ENCODE peak calls at places on chromosomes 3 and 15, in seven cellular contexts. G is stomach; S is activated CD8-positive, alpha-beta memory T cell treated with anti-CD3 and anti-CD28 coated beads, Interleukin-2, amount 50 U/mL, for 48 hours; P is OCI-LY7; E is activated CD4-positive, alpha-beta memory T cell treated with anti-CD3 and anti-CD28 coated beads for 36 hours; R is germinal center; U is aorta. I is an unnamed sample.

GRCh38 chr15:76201536-76202255 is 109.6 kb downstream of the ETFA start:
- DNase-seq in E (no peak), S (no peak), P (no peak), G (no peak), R (no peak), U (no peak), I (peak; percentile 72)

GRCh38 chr15:68213991-68214837 is 9.1 kb upstream of the CALML4 start:
- DNase-seq in U (peak; percentile 25), R (no peak), G (no peak), S (peak; percentile 42), E (no peak), P (no peak), I (peak; percentile 62)

GRCh38 chr3:148062590-148062989 is 635.1 kb upstream of the AGTR1 start:
- DNase-seq in E (no peak), P (no peak), U (no peak), R (no peak), G (no peak), S (no peak), I (no peak)

GRCh38 chr15:41530363-41530956 is 13.6 kb downstream of the RPAP1 start:
- DNase-seq in P (peak; percentile 32), G (no peak), U (no peak), E (no peak), S (no peak), R (no peak), I (no peak)

GRCh38 chr3:123648696-123649405 is 64.0 kb upstream of the HACD2 start:
- DNase-seq in S (no peak), E (no peak), U (no peak), R (no peak), G (no peak), P (no peak), I (no peak)

GRCh38 chr3:24725514-24726255 is 231.0 kb upstream of the THRB start:
- DNase-seq in U (no peak), S (no peak), G (no peak), R (no peak), E (no peak), P (no peak), I (no peak)

GRCh38 chr3:49607105-49607591 is 52.9 kb downstream of the BSN start:
- DNase-seq in S (no peak), R (no peak), P (no peak), E (no peak), G (peak; percentile 34), U (no peak), I (no peak)

GRCh38 chr15:96285715-96286367 is 44.7 kb upstream of the NR2F2 start:
- DNase-seq in E (no peak), P (no peak), G (no peak), U (no peak), S (no peak), R (no peak), I (no peak)

GRCh38 chr3:110344897-110345767 is 726.5 kb upstream of the NECTIN3 start:
- DNase-seq in U (no peak), E (no peak), S (no peak), R (no peak), P (no peak), G (no peak), I (no peak)

GRCh38 chr3:127790580-127791183 is 31.6 kb downstream of the MGLL start:
- DNase-seq in E (no peak), R (no peak), S (no peak), P (no peak), U (peak; percentile 23), G (no peak), I (peak; percentile 30)

GRCh38 chr15:35909414-35909813 is 363.4 kb upstream of the DPH6 start:
- DNase-seq in U (no peak), S (no peak), P (no peak), R (no peak), E (no peak), G (no peak), I (no peak)

GRCh38 chr15:47027322-47027946 is 689.9 kb upstream of the SEMA6D start:
- DNase-seq in P (no peak), R (no peak), S (no peak), E (no peak), G (no peak), U (no peak), I (no peak)

GRCh38 chr15:74184582-74185091 is 11.1 kb downstream of the ISLR start:
- DNase-seq in U (peak; percentile 47), R (no peak), S (peak; percentile 61), G (no peak), E (peak; percentile 36), P (no peak), I (peak; percentile 71)

GRCh38 chr3:124714218-124714853 is 15.9 kb upstream of the UMPS start:
- DNase-seq in E (no peak), P (no peak), U (no peak), S (no peak), R (no peak), G (no peak), I (no peak)

GRCh38 chr3:64417816-64418215 is 192.6 kb upstream of the PRICKLE2 start:
- DNase-seq in R (no peak), E (no peak), P (no peak), S (no peak), G (no peak), U (no peak), I (no peak)

GRCh38 chr15:96851613-96852012 is 521.1 kb downstream of the NR2F2 start:
- DNase-seq in G (no peak), U (peak; percentile 52), R (no peak), S (no peak), P (no peak), E (no peak), I (no peak)

GRCh38 chr3:137121704-137122314 is 164.0 kb downstream of the IL20RB start:
- DNase-seq in S (no peak), G (no peak), R (peak; percentile 15), P (peak; percentile 46), E (peak; percentile 20), U (no peak), I (no peak)

GRCh38 chr3:151766454-151766853 is 32.7 kb downstream of the AADACL2 start:
- DNase-seq in P (no peak), U (no peak), G (no peak), E (no peak), S (no peak), R (no peak), I (no peak)

GRCh38 chr3:111924283-111924682 is 54.5 kb upstream of the ABHD10 start:
- DNase-seq in S (no peak), U (peak; percentile 81), P (no peak), E (no peak), R (no peak), G (peak; percentile 86), I (no peak)